ENCODE peak calls at places on chromosome 22, in four cellular contexts. L, J, T and V are unnamed samples.

GRCh38 chr22:28822930-28823481 is 22.6 kb upstream of the XBP1 start:
- DNase-seq in J (no peak), L (no peak), T (no peak), V (peak; percentile 70)

GRCh38 chr22:45246060-45246985 is 5.6 kb upstream of the KIAA0930 start:
- DNase-seq in T (no peak), J (peak; percentile 84), L (no peak), V (no peak)

GRCh38 chr22:22396741-22397291 is 111.7 kb downstream of the ZNF280B start:
- DNase-seq in J (no peak), L (no peak), T (no peak), V (no peak)

GRCh38 chr22:28894320-28894719 is 10.9 kb downstream of the ZNRF3 start:
- DNase-seq in L (no peak), J (no peak), T (no peak), V (no peak)

GRCh38 chr22:44067901-44068300 is 43.8 kb downstream of the PARVB start:
- DNase-seq in T (no peak), J (no peak), L (no peak), V (no peak)

GRCh38 chr22:38110008-38110862 is at the start of gene BAIAP2L2:
- DNase-seq in L (no peak), J (no peak), T (no peak), V (no peak)

GRCh38 chr22:45612940-45613339 is 58.7 kb upstream of the ATXN10 start:
- DNase-seq in T (no peak), L (no peak), J (no peak), V (no peak)

GRCh38 chr22:48605856-48606255 is 1221.8 kb downstream of the BRD1 start:
- DNase-seq in L (no peak), T (no peak), J (no peak), V (peak; percentile 25)

GRCh38 chr22:22248878-22249277 is 4.3 kb downstream of the VPREB1 start:
- DNase-seq in L (no peak), T (no peak), J (no peak), V (no peak)

GRCh38 chr22:20807315-20807752 is 33.4 kb downstream of the SERPIND1 start:
- DNase-seq in J (peak; percentile 77), L (no peak), T (peak; percentile 14), V (no peak)

GRCh38 chr22:50260801-50261614 is 475 bp downstream of the MAPK12 start:
- DNase-seq in J (no peak), T (no peak), L (no peak), V (no peak)

GRCh38 chr22:28148816-28149465 is 229.9 kb upstream of the PITPNB start:
- DNase-seq in T (no peak), L (no peak), J (no peak), V (no peak)

GRCh38 chr22:39958916-39959639 is 1.1 kb upstream of the TMA7B start:
- DNase-seq in L (no peak), T (no peak), J (no peak), V (no peak)